ENCODE peak calls at places on chromosomes 16 and 17, in ten cellular contexts. J, R, W, U, B, X, O, L, H and N are unnamed samples.

GRCh38 chr16:13839577-13839976 is 80.4 kb upstream of the ERCC4 start:
- DNase-seq in J (no peak), R (no peak), W (no peak), U (no peak), B (no peak), X (no peak), O (no peak), L (no peak), H (no peak), N (no peak)

GRCh38 chr16:11719171-11719570 is 23.5 kb downstream of the TXNDC11 start:
- DNase-seq in J (no peak), R (no peak), W (no peak), U (no peak), B (no peak), X (no peak), O (no peak), L (no peak), H (no peak), N (no peak)

GRCh38 chr16:50802958-50803357 is 61.1 kb downstream of the CYLD start:
- DNase-seq in J (no peak), R (no peak), W (no peak), U (no peak), B (no peak), X (no peak), O (no peak), L (no peak), H (no peak), N (no peak)

GRCh38 chr16:50229149-50229726 is 37.1 kb upstream of the ADCY7 start:
- DNase-seq in J (no peak), R (no peak), W (no peak), U (no peak), B (no peak), X (no peak), O (no peak), L (no peak), H (no peak), N (no peak)

GRCh38 chr16:2493608-2494007 is 18.7 kb downstream of the TBC1D24 start:
- DNase-seq in J (no peak), R (no peak), W (no peak), U (no peak), B (no peak), X (no peak), O (no peak), L (no peak), H (no peak), N (no peak)

GRCh38 chr17:45846646-45847045 is 2.0 kb downstream of the SPPL2C start:
- DNase-seq in J (no peak), R (no peak), W (no peak), U (no peak), B (no peak), X (no peak), O (no peak), L (no peak), H (no peak), N (no peak)

GRCh38 chr17:57629886-57630285 is 115.2 kb downstream of the CCDC182 start:
- DNase-seq in J (no peak), R (no peak), W (no peak), U (no peak), B (no peak), X (no peak), O (no peak), L (no peak), H (no peak), N (no peak)

GRCh38 chr17:64692187-64692586 is 30.1 kb upstream of the SMURF2 start:
- DNase-seq in J (no peak), R (no peak), W (no peak), U (no peak), B (no peak), X (no peak), O (no peak), L (no peak), H (no peak), N (no peak)

GRCh38 chr16:67260426-67261063 is 11.8 kb downstream of the SLC9A5 start:
- DNase-seq in J (peak), R (peak), W (peak), U (peak), B (peak), X (no peak), O (peak), L (no peak), H (no peak), N (peak)

GRCh38 chr16:86044881-86045600 is 146.1 kb downstream of the IRF8 start:
- DNase-seq in J (no peak), R (no peak), W (no peak), U (no peak), B (no peak), X (no peak), O (no peak), L (no peak), H (no peak), N (peak)

DNA sequence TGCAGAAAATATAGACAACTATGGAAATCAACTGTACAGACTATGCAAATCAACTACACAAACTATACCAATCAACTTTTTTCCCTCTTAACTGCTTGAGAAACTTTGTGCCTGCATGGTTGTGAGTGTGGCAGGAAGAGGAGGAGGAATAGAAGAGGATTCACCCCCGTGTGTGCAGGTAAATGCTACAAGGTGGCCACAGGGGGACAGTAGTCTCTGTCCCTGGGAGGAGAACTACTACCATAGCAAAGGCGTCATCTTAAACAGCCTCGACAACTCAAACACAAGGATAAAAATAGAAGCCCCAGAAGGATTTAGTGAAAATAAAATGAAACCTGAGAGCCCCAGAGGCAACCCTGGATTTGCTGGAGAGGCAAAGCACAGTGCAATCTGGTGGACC is 199.6 kb upstream of the DYNLRB2 start:
- DNase-seq in J (no peak), R (no peak), W (no peak), U (no peak), B (no peak), X (no peak), O (no peak), L (no peak), H (no peak), N (no peak)
- TF ChIP-seq CTCF in J (no peak), R (no peak), W (no peak), U (no peak), B (no peak), X (no peak), O (no peak), L (no peak), H (peak), N (no peak)

DNA sequence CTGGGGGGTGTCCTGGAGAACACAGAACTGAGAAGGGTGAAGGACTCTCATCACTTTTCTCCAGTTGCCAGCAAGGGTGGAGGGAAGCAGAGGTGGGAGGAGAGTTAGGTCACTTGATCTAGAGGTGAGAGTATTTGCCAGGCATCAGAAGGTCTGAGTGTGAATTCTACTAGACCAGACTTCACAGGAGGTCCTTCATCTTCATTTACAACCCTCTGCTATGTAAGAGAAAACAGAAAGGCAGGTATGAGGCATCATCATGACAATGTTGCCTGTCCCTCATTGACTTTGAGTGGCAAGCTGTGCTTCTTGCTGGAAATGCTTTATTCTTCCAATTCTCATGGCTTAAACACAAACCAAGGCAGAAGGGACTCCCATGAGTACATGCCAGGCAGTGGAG is 45.9 kb upstream of the B4GALNT2 start:
- DNase-seq in J (no peak), R (no peak), W (no peak), U (no peak), B (no peak), X (no peak), O (no peak), L (no peak), H (no peak), N (no peak)
- TF ChIP-seq CTCF in J (no peak), R (no peak), W (no peak), U (no peak), B (no peak), X (no peak), O (no peak), L (no peak), H (no peak), N (no peak)

DNA sequence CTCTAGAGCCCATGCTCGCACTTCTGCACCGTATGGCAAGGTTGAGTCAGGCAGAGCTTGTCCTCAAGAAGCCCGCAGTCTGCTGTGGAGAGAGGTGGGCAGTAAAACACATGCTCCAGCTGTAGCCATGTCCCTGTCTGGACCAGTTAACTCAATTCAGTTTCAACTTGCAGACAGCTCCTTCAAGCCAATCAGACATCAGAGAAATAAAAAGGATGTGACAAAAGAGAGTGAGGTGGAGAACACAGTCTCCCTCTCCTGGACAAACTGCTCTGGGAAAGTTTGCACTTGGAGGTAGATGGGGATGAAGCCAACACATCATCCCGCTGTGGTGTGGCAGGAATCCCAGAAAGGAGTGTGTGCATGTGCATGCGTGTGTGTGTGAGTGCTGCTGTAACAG is 358.5 kb upstream of the ASIC2 start:
- DNase-seq in J (no peak), R (no peak), W (no peak), U (no peak), B (no peak), X (no peak), O (no peak), L (no peak), H (no peak), N (no peak)
- TF ChIP-seq CTCF in J (no peak), R (no peak), W (no peak), U (no peak), B (peak), X (no peak), O (no peak), L (no peak), H (no peak), N (no peak)

GRCh38 chr17:79702071-79702470 is 28.7 kb upstream of the ENPP7 start:
- DNase-seq in J (no peak), R (no peak), W (no peak), U (no peak), B (no peak), X (no peak), O (no peak), L (no peak), H (peak), N (peak)
- TF ChIP-seq CTCF in J (no peak), R (peak), W (no peak), U (no peak), B (peak), X (no peak), O (no peak), L (no peak), H (peak), N (no peak)

GRCh38 chr17:18184143-18185007 is 747 bp downstream of the ALKBH5 start:
- DNase-seq in J (peak), R (peak), W (peak), U (no peak), B (peak), X (no peak), O (peak), L (peak), H (peak), N (peak)

GRCh38 chr17:18182190-18182977 is 1.2 kb upstream of the ALKBH5 start:
- DNase-seq in J (peak), R (peak), W (no peak), U (no peak), B (no peak), X (no peak), O (no peak), L (no peak), H (peak), N (peak)

GRCh38 chr17:18182978-18183333 is 672 bp upstream of the ALKBH5 start:
- DNase-seq in J (peak), R (peak), W (peak), U (peak), B (no peak), X (peak), O (peak), L (peak), H (peak), N (peak)

GRCh38 chr17:18185391-18185790 is 1.8 kb downstream of the ALKBH5 start:
- DNase-seq in J (peak), R (peak), W (no peak), U (no peak), B (peak), X (no peak), O (no peak), L (no peak), H (no peak), N (no peak)

DNA sequence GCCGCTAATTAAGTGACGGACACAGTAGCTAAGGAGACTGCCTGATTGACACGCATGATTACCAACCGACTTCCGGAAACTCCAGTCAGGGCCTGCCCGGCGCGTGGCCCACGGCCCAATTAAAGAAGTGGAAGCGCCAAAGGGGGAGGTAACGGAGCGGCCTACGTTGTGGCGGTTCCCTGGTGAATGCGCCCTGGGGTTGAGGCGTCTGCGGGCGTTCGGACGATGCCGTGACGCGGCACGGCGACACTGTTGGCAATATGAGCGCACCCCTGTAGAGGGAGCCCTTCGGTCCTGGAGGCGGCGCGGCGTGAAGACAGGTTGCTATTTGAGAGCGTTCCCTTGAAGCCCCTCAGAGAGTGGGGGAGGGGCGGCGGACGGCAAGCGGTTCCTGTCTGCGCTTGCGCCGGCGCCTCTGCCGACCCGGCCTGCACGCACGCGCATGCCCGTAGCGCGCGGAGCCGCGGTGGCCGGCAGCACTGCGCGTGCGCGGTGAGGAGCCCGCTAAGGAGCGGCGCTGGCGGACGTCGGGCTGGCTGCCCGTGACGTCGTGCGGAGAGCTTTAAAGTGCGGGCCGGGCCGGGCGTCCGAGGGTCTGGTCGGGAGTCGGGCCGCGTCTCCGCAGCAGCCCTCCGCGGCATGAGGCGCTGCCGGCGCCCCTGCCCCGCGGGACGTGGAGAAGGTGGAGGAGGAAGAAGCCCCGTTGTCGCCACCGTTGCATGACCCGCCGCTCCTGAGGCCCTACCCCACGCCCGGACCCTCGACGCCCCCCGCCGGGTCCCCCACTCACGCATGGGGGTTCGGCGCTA is at the start of gene ALKBH5:
- DNase-seq in J (peak), R (peak), W (peak), U (peak), B (peak), X (peak), O (peak), L (peak), H (peak), N (peak)
- TF ChIP-seq CTCF in J (no peak), R (peak), W (no peak), U (peak), B (peak), X (peak), O (no peak), L (peak), H (peak), N (peak)

DNA sequence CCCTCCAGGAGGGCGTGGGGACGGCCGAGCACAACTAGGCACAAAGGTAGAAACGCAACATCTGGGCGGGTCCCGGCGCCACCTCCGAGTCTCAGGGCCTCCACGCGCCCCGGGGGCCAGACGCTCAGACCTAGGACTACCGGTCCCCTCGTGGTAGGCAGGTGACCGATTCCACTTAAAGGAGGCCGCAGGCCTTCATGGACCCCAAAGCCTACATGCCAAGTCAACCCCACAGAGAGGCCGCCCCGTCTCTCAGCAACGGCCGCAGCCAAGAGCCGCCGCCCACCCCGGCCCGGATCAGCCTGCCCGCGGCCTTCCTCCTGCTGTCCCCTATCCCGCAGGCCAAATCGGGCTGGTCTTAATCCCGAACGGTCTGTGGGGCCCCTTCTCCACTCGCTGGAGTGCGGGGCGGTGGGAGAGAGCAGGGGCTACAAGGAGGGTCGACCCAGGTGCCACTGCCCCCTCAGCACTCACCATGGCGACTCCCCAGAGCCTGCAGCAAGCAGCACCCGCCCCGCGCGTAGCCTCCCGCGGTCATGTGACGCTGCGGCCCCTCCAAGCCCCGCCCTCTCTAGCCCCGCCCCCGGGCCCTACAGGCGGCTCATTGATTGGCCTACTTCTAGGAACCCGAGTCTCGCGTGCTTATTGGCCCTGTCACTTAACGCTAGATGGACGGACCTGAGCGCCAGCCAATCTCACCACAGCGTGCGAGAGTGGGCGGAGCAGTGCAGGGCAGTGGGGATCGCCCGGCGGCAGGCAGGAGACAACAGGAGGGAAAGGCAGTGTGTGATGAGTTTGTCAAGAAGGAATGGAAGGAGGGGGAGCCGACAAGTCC is at the start of gene VPS35:
- DNase-seq in J (peak), R (peak), W (peak), U (peak), B (peak), X (peak), O (peak), L (peak), H (peak), N (peak)
- TF ChIP-seq CTCF in J (no peak), R (no peak), W (peak), U (peak), B (no peak), X (peak), O (peak), L (no peak), H (no peak), N (peak)

GRCh38 chr17:5111402-5112204 is at the start of gene ZNF232:
- DNase-seq in J (peak), R (peak), W (peak), U (peak), B (peak), X (peak), O (peak), L (peak), H (peak), N (peak)
- TF ChIP-seq CTCF in J (no peak), R (no peak), W (no peak), U (no peak), B (no peak), X (peak), O (no peak), L (no peak), H (no peak), N (no peak)

DNA sequence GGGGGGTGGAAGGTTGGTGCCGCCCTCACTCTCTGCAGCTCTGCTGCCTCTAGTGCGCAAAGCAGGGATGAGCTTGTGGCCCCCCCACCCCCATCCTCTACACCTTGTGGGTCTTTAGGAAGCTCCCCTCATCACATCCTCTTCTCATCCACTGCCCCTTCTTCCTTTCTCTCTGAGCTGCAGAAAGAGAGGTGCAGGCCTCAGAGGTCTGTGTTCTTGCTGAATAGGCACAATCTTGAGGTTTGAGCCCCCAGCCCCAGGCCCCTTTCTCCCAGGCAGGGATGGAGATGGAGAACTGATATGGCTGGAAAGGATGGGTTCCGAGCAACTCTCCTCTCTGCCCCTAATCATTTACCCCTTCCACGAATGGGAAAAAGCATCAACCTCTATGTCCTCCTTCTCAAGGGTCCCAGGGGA is 2.6 kb downstream of the CACNA1G start:
- DNase-seq in J (no peak), R (no peak), W (no peak), U (no peak), B (no peak), X (no peak), O (no peak), L (no peak), H (no peak), N (peak)
- TF ChIP-seq CTCF in J (no peak), R (no peak), W (no peak), U (peak), B (peak), X (no peak), O (no peak), L (no peak), H (no peak), N (peak)

DNA sequence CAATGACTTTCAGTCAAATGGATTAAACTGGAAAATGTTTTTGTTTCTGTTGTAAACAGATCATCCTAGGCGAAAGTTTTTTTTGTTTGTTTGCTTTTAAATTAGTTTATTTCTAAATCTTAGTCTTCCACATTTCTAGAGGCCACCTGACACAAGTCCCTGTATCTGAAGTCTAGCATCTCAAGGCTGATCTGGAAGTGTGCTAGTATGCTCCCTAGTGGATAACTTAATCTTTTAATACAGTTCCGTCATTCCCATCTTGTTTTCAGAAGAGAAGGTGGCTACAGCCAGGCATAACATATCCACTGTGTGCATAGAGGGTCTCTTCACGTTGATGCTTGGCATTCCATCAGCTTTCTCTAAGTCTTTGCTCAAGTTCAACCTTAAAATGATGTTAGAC is 7.6 kb downstream of the IFT20 start:
- DNase-seq in J (no peak), R (no peak), W (no peak), U (no peak), B (peak), X (no peak), O (no peak), L (no peak), H (no peak), N (no peak)
- TF ChIP-seq CTCF in J (no peak), R (no peak), W (no peak), U (no peak), B (peak), X (no peak), O (no peak), L (no peak), H (no peak), N (no peak)